ENCODE peak calls at places on chromosomes 1 and 21, in seven cellular contexts. D is esophagus muscularis mucosa, F is heart left ventricle, X is IMR-90, E is heart right ventricle, T is right lobe of liver, M is BE2C. L is an unnamed sample.

GRCh38 chr21:38982804-38983203 is 177.1 kb downstream of the ETS2 start:
- DNase-seq in D (no peak), F (no peak), X (no peak), E (no peak), T (no peak), M (no peak), L (no peak)

GRCh38 chr21:29219165-29219770 is 79.5 kb upstream of the BACH1 start:
- DNase-seq in D (no peak), F (no peak), X (peak), E (no peak), T (peak), M (no peak), L (no peak)

GRCh38 chr1:115229016-115229415 is 109.0 kb downstream of the NGF start:
- DNase-seq in D (no peak), F (no peak), X (no peak), E (no peak), T (no peak), M (no peak), L (no peak)

GRCh38 chr21:33036430-33037162 is 10.9 kb downstream of the OLIG2 start:
- DNase-seq in D (no peak), F (no peak), X (peak), E (no peak), T (peak), M (no peak), L (no peak)

GRCh38 chr1:2801535-2802291 is at the start of gene TTC34:
- DNase-seq in D (no peak), F (no peak), X (no peak), E (peak), T (peak), M (peak), L (peak)

GRCh38 chr1:169146536-169147214 is 40.2 kb downstream of the ATP1B1 start:
- DNase-seq in D (no peak), F (no peak), X (no peak), E (no peak), T (no peak), M (no peak), L (no peak)

GRCh38 chr1:163178628-163179027 is 24.1 kb downstream of the RGS5 start:
- DNase-seq in D (no peak), F (no peak), X (no peak), E (no peak), T (no peak), M (no peak), L (peak)

GRCh38 chr1:3231826-3232225 is 162.8 kb downstream of the PRDM16 start:
- DNase-seq in D (no peak), F (no peak), X (no peak), E (no peak), T (no peak), M (no peak), L (no peak)

GRCh38 chr1:58064281-58064680 is 482.2 kb downstream of the OMA1 start:
- DNase-seq in D (no peak), F (no peak), X (no peak), E (no peak), T (no peak), M (no peak), L (no peak)

GRCh38 chr1:98351506-98352038 is 309.9 kb upstream of the SNX7 start:
- DNase-seq in D (no peak), F (no peak), X (no peak), E (no peak), T (no peak), M (no peak), L (peak)

GRCh38 chr1:9534953-9535352 is 4.3 kb upstream of the SLC25A33 start:
- DNase-seq in D (no peak), F (no peak), X (no peak), E (no peak), T (no peak), M (no peak), L (no peak)

GRCh38 chr1:82001345-82001744 is 200.6 kb downstream of the ADGRL2 start:
- DNase-seq in D (no peak), F (no peak), X (no peak), E (no peak), T (no peak), M (no peak), L (no peak)

GRCh38 chr1:1084372-1085170 is 10.5 kb upstream of the RNF223 start:
- DNase-seq in D (no peak), F (peak), X (no peak), E (no peak), T (no peak), M (peak), L (no peak)

GRCh38 chr1:173411835-173412742 is 65.0 kb upstream of the PRDX6 start:
- DNase-seq in D (no peak), F (no peak), X (peak), E (no peak), T (no peak), M (no peak), L (no peak)

GRCh38 chr1:178093150-178093957 is 550 bp upstream of the RASAL2 start:
- DNase-seq in D (peak), F (peak), X (peak), E (peak), T (peak), M (peak), L (peak)

GRCh38 chr1:92486251-92487077 is at the start of gene GFI1:
- DNase-seq in D (no peak), F (peak), X (no peak), E (peak), T (peak), M (peak), L (peak)

GRCh38 chr1:47262787-47263413 is 30.9 kb upstream of the TAL1 start:
- DNase-seq in D (no peak), F (peak), X (peak), E (no peak), T (no peak), M (peak), L (peak)

GRCh38 chr1:184509105-184509504 is 122.3 kb downstream of the C1orf21 start:
- DNase-seq in D (no peak), F (no peak), X (no peak), E (no peak), T (no peak), M (no peak), L (no peak)

GRCh38 chr1:173249349-173249748 is 42.2 kb upstream of the TNFSF4 start:
- DNase-seq in D (no peak), F (no peak), X (no peak), E (no peak), T (no peak), M (no peak), L (no peak)

GRCh38 chr1:18575620-18576019 is 55.0 kb upstream of the PAX7 start:
- DNase-seq in D (no peak), F (no peak), X (peak), E (peak), T (peak), M (peak), L (peak)

GRCh38 chr1:3473381-3473844 is 18.9 kb downstream of the ARHGEF16 start:
- DNase-seq in D (no peak), F (no peak), X (peak), E (no peak), T (no peak), M (no peak), L (peak)

GRCh38 chr1:18945401-18945849 is 11.1 kb downstream of the IFFO2 start:
- DNase-seq in D (no peak), F (peak), X (peak), E (peak), T (no peak), M (peak), L (peak)

GRCh38 chr1:8374812-8375211 is 56.9 kb downstream of the SLC45A1 start:
- DNase-seq in D (no peak), F (no peak), X (peak), E (no peak), T (no peak), M (peak), L (peak)

GRCh38 chr1:58358311-58358710 is 188.2 kb downstream of the OMA1 start:
- DNase-seq in D (peak), F (no peak), X (peak), E (no peak), T (no peak), M (no peak), L (peak)

GRCh38 chr1:211920141-211920572 is 89.6 kb upstream of the LPGAT1 start:
- DNase-seq in D (no peak), F (peak), X (peak), E (peak), T (peak), M (no peak), L (no peak)

GRCh38 chr21:33642027-33642895 is at the start of gene ITSN1:
- DNase-seq in D (peak), F (peak), X (peak), E (peak), T (peak), M (peak), L (peak)

GRCh38 chr1:152860129-152860528 is 333 bp downstream of the LCE7A start:
- DNase-seq in D (peak), F (no peak), X (no peak), E (no peak), T (no peak), M (no peak), L (no peak)

GRCh38 chr1:164587617-164588367 is 28.8 kb downstream of the PBX1 start:
- DNase-seq in D (peak), F (no peak), X (no peak), E (no peak), T (no peak), M (no peak), L (no peak)

GRCh38 chr1:64934115-64934880 is 32.1 kb downstream of the JAK1 start:
- DNase-seq in D (no peak), F (no peak), X (peak), E (no peak), T (no peak), M (no peak), L (peak)

GRCh38 chr1:74113333-74113732 is 84.6 kb downstream of the LRRIQ3 start:
- DNase-seq in D (no peak), F (no peak), X (no peak), E (no peak), T (no peak), M (no peak), L (no peak)

GRCh38 chr1:117237701-117238413 is 27.1 kb upstream of the VTCN1 start:
- DNase-seq in D (no peak), F (no peak), X (no peak), E (no peak), T (no peak), M (no peak), L (peak)

GRCh38 chr1:9629445-9630201 is 21.9 kb upstream of the PIK3CD start:
- DNase-seq in D (no peak), F (peak), X (no peak), E (peak), T (peak), M (no peak), L (no peak)

GRCh38 chr1:42942444-42942843 is 16.2 kb downstream of the SLC2A1 start:
- DNase-seq in D (no peak), F (no peak), X (no peak), E (no peak), T (no peak), M (no peak), L (no peak)

GRCh38 chr1:220705782-220706181 is 15.6 kb downstream of the C1orf115 start:
- DNase-seq in D (no peak), F (no peak), X (no peak), E (no peak), T (no peak), M (no peak), L (no peak)

GRCh38 chr1:197738927-197739326 is 36.4 kb downstream of the DENND1B start:
- DNase-seq in D (no peak), F (no peak), X (no peak), E (no peak), T (no peak), M (no peak), L (no peak)

GRCh38 chr1:62237361-62237760 is 42.7 kb downstream of the L1TD1 start:
- DNase-seq in D (no peak), F (no peak), X (no peak), E (no peak), T (no peak), M (no peak), L (no peak)

DNA sequence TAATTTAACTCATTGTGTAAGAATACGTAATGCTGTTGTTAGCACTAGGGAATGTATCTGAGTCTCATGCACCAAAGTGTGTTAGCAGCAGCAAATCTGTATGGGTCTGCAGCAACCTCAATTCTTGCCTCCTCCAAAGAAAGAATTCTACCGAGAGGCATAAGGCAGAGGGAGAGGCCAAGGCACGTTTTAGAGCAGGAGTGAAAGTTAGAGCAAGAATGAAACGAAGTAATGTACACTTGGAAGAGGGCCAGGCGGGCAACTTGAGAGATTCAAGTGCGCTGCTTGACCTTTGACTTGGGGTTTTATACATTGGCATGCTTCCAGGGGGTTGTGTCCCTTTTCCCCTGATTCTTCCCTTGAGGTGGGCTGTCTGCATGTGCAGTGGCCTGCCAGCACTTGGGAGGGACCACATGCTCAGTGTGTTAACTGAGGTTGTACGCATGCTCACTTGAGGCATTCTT is 2.5 kb upstream of the CNN3 start:
- DNase-seq in D (no peak), F (no peak), X (no peak), E (no peak), T (no peak), M (no peak), L (no peak)
- H3K4me3 ChIP-seq in D (peak), F (peak), X (no peak), E (peak), T (peak), M (no peak), L (no peak)

DNA sequence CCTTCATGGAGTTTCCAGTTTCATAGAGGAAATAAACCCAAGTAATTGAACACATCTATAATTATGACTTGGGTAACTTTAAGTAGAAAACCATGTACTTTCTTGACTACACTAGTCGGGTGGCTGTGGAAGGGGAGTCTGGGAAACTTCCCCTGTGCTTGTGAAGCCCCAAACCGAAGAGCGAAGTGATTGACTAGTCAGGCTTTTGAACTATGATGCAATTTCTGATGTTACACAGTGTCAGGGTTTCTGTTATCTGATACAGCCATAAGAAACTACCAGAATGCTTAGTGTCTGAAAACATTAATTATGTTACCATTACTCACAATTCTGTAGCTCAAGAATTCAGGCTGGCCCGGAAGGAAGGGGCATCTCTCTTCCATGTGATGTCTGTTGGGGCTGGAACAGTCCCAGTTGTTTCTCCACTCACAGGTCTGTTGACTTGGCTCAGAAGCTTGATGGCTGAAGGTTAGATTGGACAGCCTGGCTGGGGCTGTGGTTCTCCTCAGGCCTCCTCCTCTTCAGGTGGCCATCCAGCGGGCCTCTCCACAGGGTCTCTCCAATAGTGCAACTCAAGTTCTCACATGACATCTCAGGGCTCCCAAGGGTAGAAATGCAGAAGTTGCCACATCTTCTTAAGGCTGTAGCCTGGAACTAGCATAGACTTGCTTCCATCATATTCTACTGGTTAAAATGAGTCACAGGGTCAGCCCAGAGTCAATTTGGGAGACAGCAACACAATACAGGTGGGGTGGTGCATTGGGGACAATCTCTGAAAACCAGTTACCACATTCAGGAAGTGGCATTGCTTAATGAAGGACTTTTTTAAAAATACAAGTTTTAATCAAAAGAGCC is 8.3 kb upstream of the C8B start:
- DNase-seq in D (no peak), F (no peak), X (no peak), E (no peak), T (no peak), M (no peak), L (no peak)
- TF ChIP-seq CTCF in D (no peak), F (no peak), X (no peak), E (no peak), T (no peak), M (no peak), L (no peak)

GRCh38 chr1:155075535-155075934 is 3.1 kb upstream of the EFNA3 start:
- DNase-seq in D (no peak), F (no peak), X (no peak), E (no peak), T (no peak), M (no peak), L (no peak)

GRCh38 chr1:155078496-155079209 is at the start of gene EFNA3:
- DNase-seq in D (no peak), F (peak), X (peak), E (peak), T (peak), M (peak), L (peak)

GRCh38 chr1:155077346-155077745 is 1.3 kb upstream of the EFNA3 start:
- DNase-seq in D (no peak), F (no peak), X (no peak), E (no peak), T (no peak), M (no peak), L (no peak)

GRCh38 chr1:155077758-155078495 is 710 bp upstream of the EFNA3 start:
- DNase-seq in D (no peak), F (no peak), X (no peak), E (no peak), T (no peak), M (no peak), L (no peak)

DNA sequence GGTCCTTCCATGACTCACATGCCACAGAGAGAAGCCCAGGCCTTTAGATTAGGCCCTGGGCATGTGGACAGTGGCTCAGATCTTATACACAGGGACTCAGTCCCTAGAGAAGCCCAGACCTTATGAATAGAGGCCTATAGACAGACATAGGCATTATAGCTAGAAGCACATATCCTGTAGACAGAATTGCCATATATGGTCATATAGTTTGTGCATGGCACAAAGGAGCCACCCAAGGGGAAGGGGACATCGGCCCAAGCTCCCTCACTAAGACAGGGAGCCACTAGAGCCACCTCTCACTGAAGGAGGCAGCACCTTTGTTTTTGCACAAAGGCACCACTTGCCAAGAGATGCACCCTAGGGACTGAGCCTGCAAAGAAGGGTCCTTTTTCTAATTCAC is 2.3 kb upstream of the EFNA3 start:
- DNase-seq in D (no peak), F (no peak), X (no peak), E (no peak), T (no peak), M (no peak), L (no peak)
- H3K4me3 ChIP-seq in D (no peak), F (no peak), X (no peak), E (no peak), T (no peak), M (no peak), L (no peak)

DNA sequence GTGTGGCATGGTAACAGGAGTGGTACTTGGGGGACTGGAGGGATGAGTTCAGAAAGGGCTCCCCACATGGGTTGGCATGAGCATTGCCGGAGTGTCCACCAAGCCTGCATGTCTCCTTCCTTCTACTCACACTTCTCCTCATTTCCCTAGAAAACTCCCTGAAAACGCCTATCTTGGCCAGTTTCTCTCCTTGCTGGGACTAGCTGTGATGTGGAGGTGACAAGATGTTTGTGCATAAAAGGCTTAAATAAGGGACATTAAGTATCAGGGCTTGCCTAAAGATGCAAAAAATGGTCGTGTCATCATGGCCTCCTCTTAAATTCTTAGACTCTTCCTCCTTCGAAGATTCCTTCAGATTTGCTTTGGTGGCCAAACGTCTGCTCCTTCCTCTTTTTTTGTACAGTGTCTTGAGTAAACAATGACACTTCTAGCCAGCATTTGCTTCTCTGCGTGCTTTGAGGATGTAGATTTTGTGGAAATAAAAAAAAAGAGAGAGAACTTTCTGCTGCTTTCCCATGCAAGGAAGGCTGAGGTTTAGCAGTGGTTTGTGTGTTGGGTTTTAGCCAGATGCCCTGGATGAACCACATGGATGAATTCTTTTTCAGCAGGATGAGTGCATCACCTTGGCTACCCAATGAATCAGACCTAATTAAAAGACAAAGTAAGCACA is 239.1 kb upstream of the IRF2BP2 start:
- DNase-seq in D (no peak), F (no peak), X (peak), E (no peak), T (no peak), M (no peak), L (no peak)
- TF ChIP-seq CTCF in D (no peak), F (peak), X (peak), E (no peak), T (no peak), M (peak), L (no peak)

DNA sequence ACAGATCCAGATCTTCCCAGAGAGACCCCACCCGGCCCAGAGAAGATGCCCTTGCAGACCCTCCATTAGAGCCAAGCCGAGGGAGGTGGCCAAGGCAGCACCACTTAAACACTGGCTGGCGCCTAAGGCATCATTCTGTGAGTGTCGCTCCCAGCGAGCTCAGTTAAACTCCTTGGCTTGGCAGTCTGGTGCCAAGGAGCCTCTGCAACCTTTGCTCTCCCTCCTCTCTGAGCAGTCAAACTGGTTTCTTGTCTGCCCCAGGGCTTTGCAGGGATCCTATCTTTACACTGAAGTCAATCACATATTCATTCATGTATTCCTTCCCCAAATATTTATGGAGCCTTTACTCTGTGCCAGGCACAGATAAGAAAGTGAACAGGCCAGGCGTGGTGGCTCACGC is 10.6 kb downstream of the SLC9A1 start:
- DNase-seq in D (no peak), F (no peak), X (no peak), E (no peak), T (no peak), M (no peak), L (no peak)
- H3K4me3 ChIP-seq in D (no peak), F (no peak), X (no peak), E (no peak), T (no peak), M (no peak), L (no peak)

L was measured in A673.